ENCODE peak calls at places on chromosome 19, in four cellular contexts. One of them, this sample, is unnamed.
A peak's percentile ranks its signal among the peaks of the same experiment; 100 is the strongest.

GRCh38 chr19:54684537-54684936 is 21.8 kb downstream of the LILRB4 start:
- DNase-seq in activated CD4-positive, alpha-beta T cell treated with anti-CD3 and anti-CD28 coated beads, Interleukin-2, amount 50 U/mL, for 24 hours: no peak
- DNase-seq in activated CD8-positive, alpha-beta memory T cell treated with anti-CD3 and anti-CD28 coated beads for 4 hours: no peak
- DNase-seq in hypothalamus: no peak
- DNase-seq in this sample: no peak

GRCh38 chr19:17070421-17070820 is 4.8 kb downstream of the HAUS8 start:
- DNase-seq in activated CD8-positive, alpha-beta memory T cell treated with anti-CD3 and anti-CD28 coated beads for 4 hours: no peak
- DNase-seq in activated CD4-positive, alpha-beta T cell treated with anti-CD3 and anti-CD28 coated beads, Interleukin-2, amount 50 U/mL, for 24 hours: no peak
- DNase-seq in hypothalamus: no peak
- DNase-seq in this sample: no peak

GRCh38 chr19:11578342-11579142 is 1.1 kb upstream of the ACP5 start:
- DNase-seq in activated CD4-positive, alpha-beta T cell treated with anti-CD3 and anti-CD28 coated beads, Interleukin-2, amount 50 U/mL, for 24 hours: no peak
- DNase-seq in activated CD8-positive, alpha-beta memory T cell treated with anti-CD3 and anti-CD28 coated beads for 4 hours: no peak
- DNase-seq in hypothalamus: no peak
- DNase-seq in this sample: no peak

GRCh38 chr19:917323-918151 is at the start of gene KISS1R:
- DNase-seq in activated CD8-positive, alpha-beta memory T cell treated with anti-CD3 and anti-CD28 coated beads for 4 hours: no peak
- DNase-seq in activated CD4-positive, alpha-beta T cell treated with anti-CD3 and anti-CD28 coated beads, Interleukin-2, amount 50 U/mL, for 24 hours: no peak
- DNase-seq in hypothalamus: no peak
- DNase-seq in this sample: no peak

GRCh38 chr19:34767967-34768366 is 5.0 kb downstream of the ZNF599 start:
- DNase-seq in hypothalamus: no peak
- DNase-seq in activated CD4-positive, alpha-beta T cell treated with anti-CD3 and anti-CD28 coated beads, Interleukin-2, amount 50 U/mL, for 24 hours: no peak
- DNase-seq in activated CD8-positive, alpha-beta memory T cell treated with anti-CD3 and anti-CD28 coated beads for 4 hours: no peak
- DNase-seq in this sample: no peak

GRCh38 chr19:57620673-57621348 is 6.8 kb downstream of the ZNF134 start:
- DNase-seq in hypothalamus: no peak
- DNase-seq in activated CD8-positive, alpha-beta memory T cell treated with anti-CD3 and anti-CD28 coated beads for 4 hours: no peak
- DNase-seq in activated CD4-positive, alpha-beta T cell treated with anti-CD3 and anti-CD28 coated beads, Interleukin-2, amount 50 U/mL, for 24 hours: no peak
- DNase-seq in this sample: no peak

GRCh38 chr19:1027020-1027952 is 878 bp downstream of the CNN2 start:
- DNase-seq in activated CD4-positive, alpha-beta T cell treated with anti-CD3 and anti-CD28 coated beads, Interleukin-2, amount 50 U/mL, for 24 hours: no peak
- DNase-seq in activated CD8-positive, alpha-beta memory T cell treated with anti-CD3 and anti-CD28 coated beads for 4 hours: no peak
- DNase-seq in hypothalamus: no peak
- DNase-seq in this sample: no peak

GRCh38 chr19:33670398-33670797 is 48.6 kb downstream of the CHST8 start:
- DNase-seq in activated CD8-positive, alpha-beta memory T cell treated with anti-CD3 and anti-CD28 coated beads for 4 hours: no peak
- DNase-seq in hypothalamus: no peak
- DNase-seq in activated CD4-positive, alpha-beta T cell treated with anti-CD3 and anti-CD28 coated beads, Interleukin-2, amount 50 U/mL, for 24 hours: no peak
- DNase-seq in this sample: no peak

GRCh38 chr19:42397315-42398166 is 7.4 kb upstream of the CNFN start:
- DNase-seq in activated CD4-positive, alpha-beta T cell treated with anti-CD3 and anti-CD28 coated beads, Interleukin-2, amount 50 U/mL, for 24 hours: no peak
- DNase-seq in hypothalamus: no peak
- DNase-seq in activated CD8-positive, alpha-beta memory T cell treated with anti-CD3 and anti-CD28 coated beads for 4 hours: no peak
- DNase-seq in this sample: no peak

GRCh38 chr19:54517483-54517882 is 14.9 kb downstream of the LAIR2 start:
- DNase-seq in activated CD8-positive, alpha-beta memory T cell treated with anti-CD3 and anti-CD28 coated beads for 4 hours: no peak
- DNase-seq in activated CD4-positive, alpha-beta T cell treated with anti-CD3 and anti-CD28 coated beads, Interleukin-2, amount 50 U/mL, for 24 hours: peak; percentile 43
- DNase-seq in hypothalamus: no peak
- DNase-seq in this sample: peak; percentile 40

GRCh38 chr19:19470579-19470978 is 44.8 kb downstream of the TSSK6 start:
- DNase-seq in activated CD4-positive, alpha-beta T cell treated with anti-CD3 and anti-CD28 coated beads, Interleukin-2, amount 50 U/mL, for 24 hours: no peak
- DNase-seq in hypothalamus: no peak
- DNase-seq in activated CD8-positive, alpha-beta memory T cell treated with anti-CD3 and anti-CD28 coated beads for 4 hours: no peak
- DNase-seq in this sample: no peak

GRCh38 chr19:41877490-41877876 is 404 bp downstream of the CD79A start:
- DNase-seq in activated CD4-positive, alpha-beta T cell treated with anti-CD3 and anti-CD28 coated beads, Interleukin-2, amount 50 U/mL, for 24 hours: no peak
- DNase-seq in activated CD8-positive, alpha-beta memory T cell treated with anti-CD3 and anti-CD28 coated beads for 4 hours: no peak
- DNase-seq in hypothalamus: no peak
- DNase-seq in this sample: no peak

GRCh38 chr19:3234800-3235199 is 10.3 kb downstream of the CELF5 start:
- DNase-seq in activated CD8-positive, alpha-beta memory T cell treated with anti-CD3 and anti-CD28 coated beads for 4 hours: no peak
- DNase-seq in hypothalamus: no peak
- DNase-seq in activated CD4-positive, alpha-beta T cell treated with anti-CD3 and anti-CD28 coated beads, Interleukin-2, amount 50 U/mL, for 24 hours: no peak
- DNase-seq in this sample: no peak

GRCh38 chr19:55958356-55958755 is 10.7 kb downstream of the NLRP8 start:
- DNase-seq in activated CD4-positive, alpha-beta T cell treated with anti-CD3 and anti-CD28 coated beads, Interleukin-2, amount 50 U/mL, for 24 hours: no peak
- DNase-seq in hypothalamus: no peak
- DNase-seq in activated CD8-positive, alpha-beta memory T cell treated with anti-CD3 and anti-CD28 coated beads for 4 hours: no peak
- DNase-seq in this sample: no peak

GRCh38 chr19:41936961-41937360 is 8.7 kb upstream of the ERFL start:
- DNase-seq in hypothalamus: no peak
- DNase-seq in activated CD8-positive, alpha-beta memory T cell treated with anti-CD3 and anti-CD28 coated beads for 4 hours: no peak
- DNase-seq in activated CD4-positive, alpha-beta T cell treated with anti-CD3 and anti-CD28 coated beads, Interleukin-2, amount 50 U/mL, for 24 hours: no peak
- DNase-seq in this sample: no peak

GRCh38 chr19:41774515-41774980 is 19.2 kb downstream of the CEACAM6 start:
- DNase-seq in activated CD8-positive, alpha-beta memory T cell treated with anti-CD3 and anti-CD28 coated beads for 4 hours: no peak
- DNase-seq in activated CD4-positive, alpha-beta T cell treated with anti-CD3 and anti-CD28 coated beads, Interleukin-2, amount 50 U/mL, for 24 hours: peak; percentile 51
- DNase-seq in hypothalamus: no peak
- DNase-seq in this sample: no peak

GRCh38 chr19:34633806-34634205 is 43.2 kb downstream of the SCGB2B2 start:
- DNase-seq in hypothalamus: no peak
- DNase-seq in activated CD8-positive, alpha-beta memory T cell treated with anti-CD3 and anti-CD28 coated beads for 4 hours: no peak
- DNase-seq in activated CD4-positive, alpha-beta T cell treated with anti-CD3 and anti-CD28 coated beads, Interleukin-2, amount 50 U/mL, for 24 hours: no peak
- DNase-seq in this sample: no peak

This sample was measured in central memory CD8-positive, alpha-beta T cell.